ENCODE peak calls at places on chromosomes 5 and 9, in seven cellular contexts. X is HCT116, S is SK-N-SH, I is H1, Z is HepG2, R is GM12878, L is K562. W is an unnamed sample.
A peak's percentile ranks its signal among the peaks of the same experiment; 100 is the strongest.

GRCh38 chr9:125886365-125886764 is 139.2 kb downstream of the PBX3 start:
- DNase-seq in L (no peak), Z (no peak), S (no peak), X (no peak), I (no peak), R (no peak), W (no peak)

GRCh38 chr5:80745490-80745889 is 90.7 kb upstream of the DHFR start:
- DNase-seq in Z (no peak), I (no peak), X (no peak), S (no peak), R (no peak), L (no peak), W (no peak)

GRCh38 chr9:86800681-86801080 is 146.6 kb downstream of the GAS1 start:
- DNase-seq in R (no peak), X (no peak), S (no peak), Z (no peak), I (no peak), L (no peak), W (no peak)

GRCh38 chr9:76926324-76926731 is 20.4 kb upstream of the PRUNE2 start:
- DNase-seq in L (no peak), X (no peak), I (no peak), R (no peak), S (no peak), Z (no peak), W (no peak)

GRCh38 chr9:80059979-80060378 is 488.2 kb downstream of the TLE4 start:
- DNase-seq in R (no peak), S (no peak), Z (no peak), I (no peak), X (no peak), L (no peak), W (no peak)

GRCh38 chr9:79224672-79225433 is 346.9 kb upstream of the TLE4 start:
- DNase-seq in I (no peak), Z (no peak), S (no peak), X (no peak), R (no peak), L (no peak), W (no peak)

GRCh38 chr9:68932458-68932857 is 81.5 kb downstream of the PRKACG start:
- DNase-seq in R (no peak), I (no peak), L (no peak), Z (no peak), S (no peak), X (no peak), W (no peak)

GRCh38 chr5:36214434-36214833 is 27.3 kb downstream of the NADK2 start:
- DNase-seq in Z (peak; percentile 19), L (no peak), R (no peak), X (no peak), I (no peak), S (no peak), W (no peak)

GRCh38 chr5:139275536-139276297 is 17.8 kb upstream of the MATR3 start:
- DNase-seq in S (no peak), L (peak; percentile 20), X (no peak), R (no peak), I (no peak), Z (peak; percentile 30), W (no peak)

GRCh38 chr9:126618590-126619335 is 5.0 kb downstream of the LMX1B start:
- DNase-seq in Z (no peak), L (no peak), S (peak; percentile 55), X (no peak), R (no peak), I (peak; percentile 76), W (no peak)

GRCh38 chr5:138947780-138948179 is 72.6 kb upstream of the LRRTM2 start:
- DNase-seq in R (no peak), Z (no peak), L (no peak), S (no peak), I (no peak), X (no peak), W (no peak)

GRCh38 chr5:96468956-96469355 is 35.9 kb upstream of the PCSK1 start:
- DNase-seq in S (no peak), Z (no peak), L (no peak), I (no peak), R (no peak), X (no peak), W (no peak)

GRCh38 chr9:97840521-97840920 is 12.5 kb upstream of the FOXE1 start:
- DNase-seq in S (no peak), X (no peak), Z (no peak), I (no peak), L (no peak), R (no peak), W (no peak)

GRCh38 chr5:133696782-133697507 is 84.6 kb upstream of the FSTL4 start:
- DNase-seq in I (no peak), S (no peak), Z (no peak), R (no peak), X (no peak), L (no peak), W (no peak)

GRCh38 chr5:76257225-76257833 is 145.8 kb upstream of the IQGAP2 start:
- DNase-seq in X (no peak), L (no peak), S (no peak), R (no peak), Z (no peak), I (no peak), W (no peak)

GRCh38 chr5:154478752-154479159 is 729 bp upstream of the HAND1 start:
- DNase-seq in X (no peak), R (no peak), S (peak; percentile 74), Z (no peak), I (no peak), L (no peak), W (no peak)

GRCh38 chr5:132495672-132496630 is 5.4 kb upstream of the IRF1 start:
- DNase-seq in R (peak; percentile 72), Z (peak; percentile 87), S (peak; percentile 85), L (peak; percentile 90), X (peak; percentile 87), I (peak; percentile 88), W (peak; percentile 97)

GRCh38 chr9:91245432-91246313 is 116.0 kb downstream of the AUH start:
- DNase-seq in R (no peak), Z (no peak), S (no peak), X (no peak), L (peak; percentile 12), I (no peak), W (no peak)

GRCh38 chr9:37300620-37301368 is 121.7 kb upstream of the GRHPR start:
- DNase-seq in L (no peak), R (no peak), Z (no peak), X (no peak), S (no peak), I (no peak), W (no peak)

GRCh38 chr9:37297592-37297991 is 124.9 kb upstream of the GRHPR start:
- DNase-seq in S (no peak), Z (no peak), X (no peak), I (no peak), R (no peak), L (no peak), W (no peak)

GRCh38 chr9:37301369-37302172 is 120.9 kb upstream of the GRHPR start:
- DNase-seq in Z (no peak), R (no peak), L (no peak), X (no peak), I (no peak), S (no peak), W (no peak)

DNA sequence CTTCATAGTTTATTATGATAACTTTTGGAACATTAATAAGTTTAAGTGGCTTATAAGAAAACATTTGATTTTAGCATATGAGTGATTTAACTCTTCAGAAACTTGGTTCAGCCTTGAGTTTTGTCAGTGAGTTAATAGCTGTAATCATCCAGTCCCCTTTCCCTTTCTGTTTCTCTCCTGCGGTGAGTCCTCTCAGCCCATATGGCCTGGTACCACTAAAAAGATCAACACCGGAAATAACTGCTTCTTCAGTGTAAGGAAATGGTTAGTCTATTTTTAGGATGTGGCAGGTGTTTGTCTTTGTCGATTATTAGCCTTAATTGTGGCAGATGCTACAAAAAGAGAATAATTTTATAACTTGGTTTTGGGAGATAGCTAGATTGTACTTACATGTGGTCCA is 120.2 kb upstream of the GRHPR start:
- DNase-seq in Z (no peak), S (no peak), X (no peak), L (no peak), R (peak; percentile 90), I (no peak), W (no peak)
- TF ChIP-seq JUND in Z (no peak), S (no peak), X (no peak), L (no peak), R (peak; percentile 36), I (no peak), W (no peak)

GRCh38 chr5:20056933-20057332 is 68.9 kb upstream of the CDH18 start:
- DNase-seq in S (no peak), X (no peak), I (no peak), L (no peak), Z (no peak), R (no peak), W (no peak)
- TF ChIP-seq JUND in S (no peak), X (no peak), I (no peak), L (no peak), Z (no peak), R (no peak), W (no peak)

GRCh38 chr5:38316544-38317224 is 58.3 kb downstream of the EGFLAM start:
- DNase-seq in S (peak; percentile 78), L (no peak), I (no peak), Z (no peak), X (no peak), R (no peak), W (no peak)

GRCh38 chr5:38321978-38322377 is 63.6 kb downstream of the EGFLAM start:
- DNase-seq in X (no peak), L (no peak), S (no peak), Z (no peak), R (no peak), I (no peak), W (no peak)

GRCh38 chr5:38317887-38318286 is 59.5 kb downstream of the EGFLAM start:
- DNase-seq in S (no peak), X (no peak), R (no peak), I (no peak), L (no peak), Z (no peak), W (no peak)

GRCh38 chr5:38323645-38324295 is 65.4 kb downstream of the EGFLAM start:
- DNase-seq in I (no peak), R (no peak), X (no peak), S (no peak), Z (no peak), L (no peak), W (no peak)

GRCh38 chr5:38319486-38319885 is 61.1 kb downstream of the EGFLAM start:
- DNase-seq in S (no peak), X (no peak), Z (no peak), I (no peak), R (no peak), L (no peak), W (no peak)
- TF ChIP-seq JUND in S (no peak), X (no peak), Z (no peak), I (no peak), R (no peak), L (no peak), W (no peak)

DNA sequence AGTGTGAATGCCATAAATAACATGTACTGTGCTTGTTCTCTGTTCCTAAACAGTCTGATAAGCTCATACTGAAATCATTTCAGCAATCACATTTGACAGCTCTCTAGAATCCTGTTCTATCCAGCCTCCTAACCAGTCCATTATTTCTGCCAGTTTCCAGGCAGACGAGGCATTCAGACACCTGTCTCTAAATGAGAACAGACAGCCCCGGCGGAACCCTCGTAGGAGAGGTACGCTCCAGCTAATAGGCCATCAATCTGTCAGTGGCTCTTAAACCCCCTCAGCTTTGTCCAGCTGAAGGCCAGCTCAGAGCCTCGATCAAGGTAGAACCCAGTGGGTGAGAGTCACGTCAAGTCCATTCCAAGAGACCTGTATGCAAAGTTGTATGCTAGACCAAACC is 272.3 kb downstream of the GLIS3 start:
- DNase-seq in Z (no peak), I (no peak), X (no peak), R (no peak), L (no peak), S (no peak), W (no peak)
- TF ChIP-seq JUND in Z (no peak), I (no peak), X (no peak), R (no peak), L (no peak), S (no peak), W (no peak)

GRCh38 chr5:77846422-77847128 is 70.4 kb upstream of the TBCA start:
- DNase-seq in L (no peak), S (peak; percentile 27), I (no peak), R (no peak), Z (no peak), X (no peak), W (no peak)
- TF ChIP-seq JUND in L (no peak), S (no peak), I (no peak), R (no peak), Z (no peak), X (no peak), W (no peak)